ENCODE peak calls at places on chromosomes 6 and 20, in eight cellular contexts. R is D721Med; Z is activated gamma-delta T cell treated with Interleukin-2 at 50 U/mL for 16 hours; J is small intestine; M is nucleus accumbens; B is T follicular helper cell; W is activated naive CD8-positive, alpha-beta T cell treated with anti-CD3 and anti-CD28 coated beads, Interleukin-2, amount 50 U/mL, for 24 hours; S is iris pigment epithelial cell. E is an unnamed sample.

GRCh38 chr6:134424131-134424794 is 106.4 kb upstream of the SGK1 start:
- DNase-seq in B (no peak), J (no peak), R (no peak), W (no peak), M (no peak), Z (no peak), S (peak), E (peak)

GRCh38 chr6:20755631-20756030 is 221.4 kb downstream of the CDKAL1 start:
- DNase-seq in R (no peak), M (no peak), B (no peak), S (peak), Z (no peak), W (no peak), J (no peak), E (peak)

GRCh38 chr6:4727671-4728435 is 48.4 kb upstream of the CDYL start:
- DNase-seq in R (no peak), J (peak), S (no peak), B (no peak), W (peak), M (no peak), Z (no peak), E (peak)

GRCh38 chr20:4802023-4802422 is 80.3 kb downstream of the PRND start:
- DNase-seq in R (no peak), S (no peak), B (no peak), W (no peak), J (no peak), M (no peak), Z (no peak), E (no peak)

GRCh38 chr6:148866657-148867268 is 119.9 kb downstream of the UST start:
- DNase-seq in M (no peak), R (no peak), S (no peak), B (no peak), Z (no peak), J (no peak), W (no peak), E (no peak)

GRCh38 chr6:85460951-85461805 is 11.3 kb downstream of the NT5E start:
- DNase-seq in J (peak), S (peak), Z (peak), B (no peak), M (no peak), W (peak), R (no peak), E (peak)

GRCh38 chr20:7806831-7807230 is 133.4 kb downstream of the HAO1 start:
- DNase-seq in B (no peak), Z (no peak), J (no peak), R (no peak), W (no peak), M (no peak), S (no peak), E (peak)

GRCh38 chr6:16402501-16402900 is 164.1 kb downstream of the GMPR start:
- DNase-seq in M (no peak), J (no peak), Z (no peak), B (no peak), W (no peak), R (no peak), S (no peak), E (no peak)

GRCh38 chr6:31378062-31378720 is 21.2 kb upstream of the HLA-B start:
- DNase-seq in R (no peak), S (no peak), M (no peak), W (no peak), B (no peak), Z (no peak), J (peak), E (no peak)